ENCODE peak calls at places on chromosomes 11 and 22, in four cellular contexts. One of them, this sample, is unnamed.
A peak's percentile ranks its signal among the peaks of the same experiment; 100 is the strongest.

GRCh38 chr22:31730344-31730711 is 19.6 kb downstream of the PRR14L start:
- DNase-seq in ureter: no peak
- DNase-seq in cardiac fibroblast: no peak
- DNase-seq in CD4-positive, alpha-beta T cell: no peak
- DNase-seq in this sample: no peak

GRCh38 chr11:23903044-23903704 is 593.7 kb upstream of the LUZP2 start:
- DNase-seq in ureter: no peak
- DNase-seq in cardiac fibroblast: peak; percentile 86
- DNase-seq in CD4-positive, alpha-beta T cell: no peak
- DNase-seq in this sample: peak; percentile 96

GRCh38 chr11:69962152-69962551 is 116.0 kb upstream of the ANO1 start:
- DNase-seq in ureter: no peak
- DNase-seq in cardiac fibroblast: peak; percentile 19
- DNase-seq in CD4-positive, alpha-beta T cell: no peak
- DNase-seq in this sample: peak; percentile 44

GRCh38 chr11:43316451-43316850 is 4.7 kb downstream of the API5 start:
- DNase-seq in ureter: no peak
- DNase-seq in cardiac fibroblast: peak; percentile 15
- DNase-seq in CD4-positive, alpha-beta T cell: no peak
- DNase-seq in this sample: peak; percentile 82

GRCh38 chr11:44257338-44258189 is 52.4 kb downstream of the ALX4 start:
- DNase-seq in ureter: no peak
- DNase-seq in cardiac fibroblast: no peak
- DNase-seq in CD4-positive, alpha-beta T cell: no peak
- DNase-seq in this sample: no peak

GRCh38 chr11:128666397-128666796 is 27.5 kb upstream of the FLI1 start:
- DNase-seq in ureter: no peak
- DNase-seq in cardiac fibroblast: no peak
- DNase-seq in CD4-positive, alpha-beta T cell: no peak
- DNase-seq in this sample: no peak

GRCh38 chr11:125083312-125084056 is 20.4 kb downstream of the SLC37A2 start:
- DNase-seq in ureter: no peak
- DNase-seq in cardiac fibroblast: no peak
- DNase-seq in CD4-positive, alpha-beta T cell: no peak
- DNase-seq in this sample: no peak

GRCh38 chr11:94183886-94184264 is 55.2 kb downstream of the PANX1 start:
- DNase-seq in ureter: no peak
- DNase-seq in cardiac fibroblast: peak; percentile 76
- DNase-seq in CD4-positive, alpha-beta T cell: no peak
- DNase-seq in this sample: peak; percentile 70

GRCh38 chr22:40967120-40967760 is 16.1 kb downstream of the RBX1 start:
- DNase-seq in ureter: no peak
- DNase-seq in cardiac fibroblast: no peak
- DNase-seq in CD4-positive, alpha-beta T cell: no peak
- DNase-seq in this sample: no peak

GRCh38 chr22:31806751-31807150 is 52.9 kb downstream of the DEPDC5 start:
- DNase-seq in ureter: no peak
- DNase-seq in cardiac fibroblast: no peak
- DNase-seq in CD4-positive, alpha-beta T cell: no peak
- DNase-seq in this sample: no peak

GRCh38 chr11:77471520-77472234 is 2.2 kb downstream of the PAK1 start:
- DNase-seq in ureter: peak; percentile 54
- DNase-seq in cardiac fibroblast: no peak
- DNase-seq in CD4-positive, alpha-beta T cell: no peak
- DNase-seq in this sample: no peak

GRCh38 chr11:67530282-67530592 is 7.0 kb upstream of the CABP2 start:
- DNase-seq in ureter: no peak
- DNase-seq in cardiac fibroblast: no peak
- DNase-seq in CD4-positive, alpha-beta T cell: no peak
- DNase-seq in this sample: no peak

GRCh38 chr22:19970479-19971275 is 29.1 kb upstream of the TXNRD2 start:
- DNase-seq in ureter: peak; percentile 78
- DNase-seq in cardiac fibroblast: peak; percentile 72
- DNase-seq in CD4-positive, alpha-beta T cell: peak; percentile 71
- DNase-seq in this sample: peak; percentile 60

GRCh38 chr11:92550411-92550810 is 325.8 kb downstream of the FAT3 start:
- DNase-seq in ureter: no peak
- DNase-seq in cardiac fibroblast: no peak
- DNase-seq in CD4-positive, alpha-beta T cell: no peak
- DNase-seq in this sample: no peak

GRCh38 chr11:44939673-44940072 is 11.0 kb downstream of the TP53I11 start:
- DNase-seq in ureter: no peak
- DNase-seq in cardiac fibroblast: peak; percentile 42
- DNase-seq in CD4-positive, alpha-beta T cell: no peak
- DNase-seq in this sample: peak; percentile 26

GRCh38 chr11:61293869-61294716 is 1.0 kb downstream of the VWCE start:
- DNase-seq in ureter: peak; percentile 53
- DNase-seq in cardiac fibroblast: peak; percentile 70
- DNase-seq in CD4-positive, alpha-beta T cell: no peak
- DNase-seq in this sample: peak; percentile 42

GRCh38 chr11:71545405-71545966 is 2.7 kb upstream of the KRTAP5-9 start:
- DNase-seq in ureter: no peak
- DNase-seq in cardiac fibroblast: no peak
- DNase-seq in CD4-positive, alpha-beta T cell: no peak
- DNase-seq in this sample: no peak

GRCh38 chr11:11306855-11307254 is 46.2 kb downstream of the CSNK2A3 start:
- DNase-seq in ureter: no peak
- DNase-seq in cardiac fibroblast: peak; percentile 3
- DNase-seq in CD4-positive, alpha-beta T cell: no peak
- DNase-seq in this sample: no peak

GRCh38 chr11:11856638-11857037 is 14.9 kb downstream of the USP47 start:
- DNase-seq in ureter: no peak
- DNase-seq in cardiac fibroblast: no peak
- DNase-seq in CD4-positive, alpha-beta T cell: no peak
- DNase-seq in this sample: no peak

GRCh38 chr22:49789289-49790141 is 38.2 kb downstream of the BRD1 start:
- DNase-seq in ureter: no peak
- DNase-seq in cardiac fibroblast: peak; percentile 67
- DNase-seq in CD4-positive, alpha-beta T cell: peak; percentile 41
- DNase-seq in this sample: no peak

GRCh38 chr11:91653091-91653754 is 571.4 kb upstream of the FAT3 start:
- DNase-seq in ureter: no peak
- DNase-seq in cardiac fibroblast: no peak
- DNase-seq in CD4-positive, alpha-beta T cell: no peak
- DNase-seq in this sample: no peak

GRCh38 chr11:44622190-44622650 is 56.8 kb downstream of the CD82 start:
- DNase-seq in ureter: peak; percentile 32
- DNase-seq in cardiac fibroblast: no peak
- DNase-seq in CD4-positive, alpha-beta T cell: no peak
- DNase-seq in this sample: no peak

GRCh38 chr11:94396282-94396681 is 4.9 kb downstream of the GPR83 start:
- DNase-seq in ureter: no peak
- DNase-seq in cardiac fibroblast: no peak
- DNase-seq in CD4-positive, alpha-beta T cell: no peak
- DNase-seq in this sample: no peak

This sample was measured in fibroblast of lung.